ENCODE peak calls at places on chromosome 4, in six cellular contexts. B, W, J, D, C and H are unnamed samples.

GRCh38 chr4:73275318-73275654 is 16.7 kb upstream of the ANKRD17 start:
- DNase-seq in B (no peak), W (no peak), J (no peak), D (no peak), C (no peak), H (no peak)

GRCh38 chr4:74534121-74534520 is 89.2 kb downstream of the AREG start:
- DNase-seq in B (no peak), W (no peak), J (no peak), D (no peak), C (no peak), H (no peak)

GRCh38 chr4:2082627-2083026 is 23.5 kb downstream of the NAT8L start:
- DNase-seq in B (no peak), W (no peak), J (no peak), D (no peak), C (no peak), H (no peak)

GRCh38 chr4:62644372-62644771 is 1444.2 kb downstream of the ADGRL3 start:
- DNase-seq in B (peak; percentile 36), W (peak; percentile 48), J (no peak), D (no peak), C (no peak), H (no peak)

GRCh38 chr4:169826634-169827187 is 69.0 kb upstream of the HPF1 start:
- DNase-seq in B (no peak), W (no peak), J (no peak), D (no peak), C (no peak), H (no peak)

GRCh38 chr4:40211224-40212185 is 14.7 kb downstream of the RHOH start:
- DNase-seq in B (no peak), W (peak; percentile 82), J (no peak), D (no peak), C (no peak), H (no peak)

GRCh38 chr4:15420642-15421041 is 7.2 kb upstream of the C1QTNF7 start:
- DNase-seq in B (peak; percentile 77), W (peak; percentile 73), J (no peak), D (peak; percentile 25), C (no peak), H (no peak)

GRCh38 chr4:118941149-118941548 is 52.5 kb downstream of the SYNPO2 start:
- DNase-seq in B (peak; percentile 56), W (peak; percentile 37), J (peak; percentile 85), D (no peak), C (peak; percentile 83), H (no peak)

GRCh38 chr4:6461301-6462165 is 10.9 kb downstream of the PPP2R2C start:
- DNase-seq in B (no peak), W (no peak), J (peak; percentile 44), D (no peak), C (no peak), H (peak; percentile 35)

GRCh38 chr4:174523003-174523693 is 860 bp upstream of the HPGD start:
- DNase-seq in B (peak; percentile 8), W (peak; percentile 21), J (no peak), D (no peak), C (no peak), H (no peak)

GRCh38 chr4:119233750-119234149 is 21.2 kb downstream of the USP53 start:
- DNase-seq in B (no peak), W (no peak), J (no peak), D (no peak), C (no peak), H (no peak)

GRCh38 chr4:56757270-56757746 is 64.2 kb downstream of the SPINK2 start:
- DNase-seq in B (peak; percentile 81), W (peak; percentile 66), J (peak; percentile 88), D (peak; percentile 34), C (no peak), H (peak; percentile 70)

GRCh38 chr4:7328913-7329638 is 105.7 kb downstream of the PSAPL1 start:
- DNase-seq in B (no peak), W (peak; percentile 12), J (no peak), D (no peak), C (no peak), H (no peak)

GRCh38 chr4:59374416-59374815 is 1825.7 kb upstream of the ADGRL3 start:
- DNase-seq in B (no peak), W (no peak), J (no peak), D (no peak), C (no peak), H (no peak)

GRCh38 chr4:128519163-128519810 is 231.7 kb upstream of the PGRMC2 start:
- DNase-seq in B (no peak), W (peak; percentile 81), J (no peak), D (no peak), C (no peak), H (no peak)

GRCh38 chr4:54001558-54002365 is 62.6 kb downstream of the CHIC2 start:
- DNase-seq in B (no peak), W (no peak), J (no peak), D (no peak), C (no peak), H (no peak)

GRCh38 chr4:152605641-152606304 is 69.9 kb upstream of the FBXW7 start:
- DNase-seq in B (peak; percentile 29), W (peak; percentile 51), J (no peak), D (peak; percentile 42), C (no peak), H (no peak)

GRCh38 chr4:88613417-88613875 is 21.2 kb downstream of the HERC3 start:
- DNase-seq in B (no peak), W (no peak), J (no peak), D (no peak), C (no peak), H (no peak)

GRCh38 chr4:16524379-16524778 is 298.1 kb upstream of the TAPT1 start:
- DNase-seq in B (no peak), W (no peak), J (no peak), D (no peak), C (no peak), H (no peak)
- H3K4me3 ChIP-seq in B (no peak overlapping the region), W (no peak overlapping the region), J (no peak overlapping the region), D (no peak overlapping the region), C (no peak overlapping the region), H (no peak overlapping the region)

DNA sequence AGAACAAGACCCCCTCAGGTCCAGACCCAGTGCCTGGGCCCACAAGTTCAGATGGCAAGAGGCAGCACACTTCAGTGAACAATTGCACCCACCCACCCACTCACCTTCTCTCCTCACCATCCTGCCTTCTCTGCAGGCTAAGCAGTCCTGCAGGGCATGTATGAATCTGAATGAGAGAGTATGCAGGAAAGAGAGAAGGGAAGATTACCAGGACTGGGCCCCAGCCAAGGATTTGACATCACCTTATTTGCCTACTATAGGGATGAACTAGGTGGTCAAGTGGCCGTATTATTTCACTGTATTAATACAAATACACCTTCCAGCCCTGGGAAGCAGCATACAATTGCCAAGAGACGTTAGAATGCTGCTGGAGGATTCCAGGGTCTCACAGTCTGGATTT is 2.1 kb upstream of the ZNF141 start:
- DNase-seq in B (no peak), W (no peak), J (no peak), D (no peak), C (no peak), H (no peak)
- H3K4me3 ChIP-seq in B (no peak overlapping the region), W (no peak overlapping the region), J (no peak overlapping the region), D (no peak overlapping the region), C (no peak overlapping the region), H (peak overlapping the region; percentile 85)

DNA sequence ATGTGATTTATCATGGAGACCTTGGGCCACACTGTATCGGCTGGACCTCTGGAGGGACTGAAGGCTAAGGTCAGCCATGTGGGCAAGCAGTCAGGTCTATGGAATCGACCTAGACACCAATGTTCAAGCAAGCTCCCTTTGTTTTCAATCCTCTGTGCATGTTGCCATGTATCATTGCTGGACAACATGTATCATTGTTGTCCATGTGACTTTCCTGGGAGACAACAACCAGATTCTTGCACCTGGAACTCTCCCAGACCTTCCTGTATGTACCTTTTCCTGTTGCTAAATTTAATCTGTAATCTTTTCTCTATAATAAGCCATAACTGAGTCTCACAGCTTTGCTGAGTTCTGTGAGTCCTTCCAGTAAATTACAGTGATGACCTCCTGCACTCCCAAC is 329.4 kb upstream of the BOD1L1 start:
- DNase-seq in B (no peak), W (no peak), J (no peak), D (no peak), C (no peak), H (no peak)
- H3K4me3 ChIP-seq in B (no peak overlapping the region), W (no peak overlapping the region), J (no peak overlapping the region), D (no peak overlapping the region), C (no peak overlapping the region), H (no peak overlapping the region)

DNA sequence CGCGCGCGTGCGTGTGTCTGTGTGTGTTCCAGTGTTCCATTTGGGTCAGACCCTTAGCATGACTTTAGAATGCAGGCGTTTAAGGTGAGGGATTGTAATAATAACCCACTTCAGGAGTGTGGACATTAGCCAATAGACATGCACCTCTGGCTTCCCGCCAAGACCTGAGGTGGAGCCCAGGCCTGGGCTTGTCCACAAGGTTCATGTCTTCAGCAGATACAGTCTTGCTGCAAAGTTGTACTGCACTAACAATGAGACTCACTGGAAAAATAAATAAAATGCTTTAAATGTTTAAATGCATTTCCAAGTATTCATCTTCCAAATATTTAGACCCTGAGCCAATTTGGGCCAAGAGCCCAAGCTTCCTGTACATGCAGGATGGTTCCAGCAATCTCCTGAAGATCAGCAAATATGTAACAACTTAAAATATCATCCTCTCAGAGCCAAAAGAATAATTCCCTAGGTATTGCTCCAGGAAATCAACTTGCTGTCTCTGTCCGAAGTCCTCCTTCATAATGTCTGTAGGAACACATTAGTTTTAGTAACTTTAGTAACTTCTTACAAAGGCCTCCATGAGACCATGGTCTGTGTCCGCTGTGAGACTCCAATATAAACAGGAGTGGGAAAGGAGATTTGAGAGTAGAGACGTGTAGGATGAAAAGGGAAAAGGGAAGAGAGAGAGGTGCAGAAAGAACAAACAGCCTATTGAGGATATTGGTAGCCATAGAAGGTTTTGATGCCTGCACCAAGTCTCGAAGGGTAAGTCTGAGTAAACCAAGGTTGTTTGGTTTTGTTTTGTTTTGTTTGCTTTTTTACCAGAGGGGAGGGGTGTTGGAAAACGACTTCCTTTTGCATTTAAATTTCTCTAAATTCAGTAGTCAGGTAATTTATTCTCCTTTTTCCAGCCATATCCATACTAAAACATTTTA is 98.5 kb upstream of the KLF3 start:
- DNase-seq in B (peak; percentile 93), W (peak; percentile 69), J (peak; percentile 65), D (no peak), C (no peak), H (no peak)
- H3K4me3 ChIP-seq in B (no peak overlapping the region), W (no peak overlapping the region), J (no peak overlapping the region), D (no peak overlapping the region), C (no peak overlapping the region), H (no peak overlapping the region)

GRCh38 chr4:183096276-183096965 is 2.6 kb upstream of the WWC2 start:
- DNase-seq in B (no peak), W (no peak), J (no peak), D (no peak), C (no peak), H (no peak)
- H3K4me3 ChIP-seq in B (no peak overlapping the region), W (no peak overlapping the region), J (no peak overlapping the region), D (no peak overlapping the region), C (no peak overlapping the region), H (no peak overlapping the region)

DNA sequence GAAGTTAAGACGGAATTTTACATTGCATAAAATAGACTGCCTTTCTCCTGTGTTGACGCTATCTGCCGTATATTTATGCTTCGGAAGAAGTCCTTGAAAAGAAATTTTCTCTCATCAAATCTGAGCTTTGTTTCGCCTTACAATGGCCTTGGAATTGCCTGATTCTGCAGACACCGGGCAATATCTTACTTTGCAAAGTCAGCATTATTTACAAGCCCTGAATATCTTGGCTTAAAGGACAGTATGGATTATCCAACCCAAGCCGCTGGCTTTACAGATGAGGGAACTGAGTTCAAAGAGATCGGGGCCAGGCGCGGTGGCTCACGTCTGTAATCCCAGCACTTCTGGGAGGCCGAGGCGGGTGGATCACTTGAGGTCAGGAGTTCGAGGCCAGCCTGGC is 1.1 kb upstream of the MANBA start:
- DNase-seq in B (no peak), W (no peak), J (no peak), D (no peak), C (no peak), H (no peak)
- H3K4me3 ChIP-seq in B (no peak overlapping the region), W (peak overlapping the region; percentile 93), J (peak overlapping the region; percentile 85), D (no peak overlapping the region), C (no peak overlapping the region), H (peak overlapping the region; percentile 83)

GRCh38 chr4:11416767-11417113 is 12.0 kb downstream of the HS3ST1 start:
- DNase-seq in B (no peak), W (no peak), J (no peak), D (no peak), C (no peak), H (no peak)
- H3K4me3 ChIP-seq in B (no peak overlapping the region), W (no peak overlapping the region), J (no peak overlapping the region), D (no peak overlapping the region), C (no peak overlapping the region), H (no peak overlapping the region)